ENCODE peak calls at places on chromosomes 1 and 21, in five cellular contexts. L is neuronal stem cell, U is HFF-Myc, B is ovary, Z is left ventricle myocardium inferior. K is an unnamed sample.

GRCh38 chr1:184164529-184164928 is 113.0 kb downstream of the TSEN15 start:
- DNase-seq in B (no peak), U (no peak), L (no peak), Z (peak), K (no peak)

GRCh38 chr1:89725016-89725380 is 92.1 kb downstream of the LRRC8C start:
- DNase-seq in U (no peak), B (no peak), Z (peak), L (no peak), K (peak)

GRCh38 chr1:26570287-26570686 is 40.7 kb downstream of the RPS6KA1 start:
- DNase-seq in B (no peak), U (no peak), Z (no peak), L (no peak), K (no peak)

GRCh38 chr1:229874609-229875008 is 192.4 kb upstream of the GALNT2 start:
- DNase-seq in U (no peak), Z (no peak), B (no peak), L (no peak), K (no peak)

GRCh38 chr1:149997585-149998262 is 12.8 kb downstream of the OTUD7B start:
- DNase-seq in B (no peak), Z (no peak), L (no peak), U (no peak), K (no peak)

GRCh38 chr1:115158181-115158580 is 68.9 kb upstream of the TSPAN2 start:
- DNase-seq in U (no peak), Z (peak), L (no peak), B (peak), K (peak)

GRCh38 chr1:227999056-227999930 is 7.5 kb upstream of the WNT3A start:
- DNase-seq in B (no peak), Z (peak), L (peak), U (peak), K (no peak)

GRCh38 chr1:151062738-151063371 is 2.7 kb downstream of the MLLT11 start:
- DNase-seq in L (no peak), Z (no peak), U (no peak), B (no peak), K (no peak)

GRCh38 chr1:235809949-235810348 is 56.8 kb downstream of the LYST start:
- DNase-seq in B (no peak), U (no peak), L (no peak), Z (no peak), K (no peak)

GRCh38 chr1:220139966-220140365 is 46.0 kb downstream of the IARS2 start:
- DNase-seq in U (no peak), B (no peak), L (no peak), Z (no peak), K (no peak)

GRCh38 chr1:151563376-151563775 is 23.3 kb downstream of the TUFT1 start:
- DNase-seq in U (no peak), Z (no peak), L (no peak), B (no peak), K (no peak)

GRCh38 chr1:150469291-150469690 is 17.9 kb upstream of the TARS2 start:
- DNase-seq in L (no peak), Z (no peak), B (no peak), U (no peak), K (no peak)

GRCh38 chr1:113142791-113143190 is 69.8 kb downstream of the LRIG2 start:
- DNase-seq in Z (no peak), L (no peak), U (no peak), B (no peak), K (no peak)

GRCh38 chr1:242427519-242427918 is 97.0 kb downstream of the PLD5 start:
- DNase-seq in U (no peak), Z (no peak), L (no peak), B (no peak), K (no peak)

GRCh38 chr1:23930861-23931471 is 17.8 kb upstream of the CNR2 start:
- DNase-seq in U (no peak), B (no peak), Z (no peak), L (no peak), K (peak)

GRCh38 chr1:26317612-26318337 is at the start of gene CD52:
- DNase-seq in L (no peak), B (no peak), Z (no peak), U (no peak), K (no peak)

GRCh38 chr1:162371611-162372010 is 5.0 kb downstream of the SPATA46 start:
- DNase-seq in L (no peak), U (no peak), B (no peak), Z (no peak), K (no peak)

GRCh38 chr1:74587888-74588287 is 75.5 kb upstream of the LRRC53 start:
- DNase-seq in B (no peak), L (no peak), Z (no peak), U (no peak), K (no peak)

GRCh38 chr1:231162300-231162969 is 577 bp downstream of the TRIM67 start:
- DNase-seq in U (no peak), B (peak), L (peak), Z (no peak), K (no peak)

GRCh38 chr1:106022312-106022902 is 1034.1 kb upstream of the PRMT6 start:
- DNase-seq in B (no peak), U (no peak), L (no peak), Z (no peak), K (no peak)

GRCh38 chr1:9317072-9317471 is 24.4 kb downstream of the SPSB1 start:
- DNase-seq in B (no peak), U (no peak), Z (no peak), L (no peak), K (no peak)

GRCh38 chr1:235343726-235344125 is 15.4 kb downstream of the GGPS1 start:
- DNase-seq in B (no peak), Z (no peak), L (no peak), U (no peak), K (no peak)

GRCh38 chr21:35071347-35071746 is 22.2 kb upstream of the RUNX1 start:
- DNase-seq in U (no peak), Z (no peak), L (no peak), B (no peak), K (no peak)

GRCh38 chr1:204704794-204705492 is 19.4 kb upstream of the LRRN2 start:
- DNase-seq in L (no peak), Z (no peak), U (no peak), B (no peak), K (no peak)

GRCh38 chr1:13432251-13432650 is 22.0 kb downstream of the PRAMEF20 start:
- DNase-seq in L (no peak), Z (no peak), U (no peak), B (no peak), K (no peak)

GRCh38 chr1:6359568-6360496 is 33.7 kb downstream of the ACOT7 start:
- DNase-seq in Z (peak), L (no peak), B (peak), U (no peak), K (no peak)

GRCh38 chr1:215923129-215923824 is 356.2 kb downstream of the KCTD3 start:
- DNase-seq in L (no peak), B (no peak), Z (no peak), U (no peak), K (no peak)

GRCh38 chr1:207990455-207990854 is 79.5 kb upstream of the CD34 start:
- DNase-seq in B (no peak), L (no peak), U (no peak), Z (no peak), K (no peak)

GRCh38 chr1:185694081-185694480 is 40.1 kb upstream of the HMCN1 start:
- DNase-seq in L (no peak), U (no peak), B (no peak), Z (no peak), K (no peak)

GRCh38 chr1:155379180-155379876 is 58.6 kb downstream of the RUSC1 start:
- DNase-seq in U (no peak), L (no peak), Z (no peak), B (no peak), K (peak)

GRCh38 chr1:1406101-1406820 is 832 bp downstream of the MRPL20 start:
- DNase-seq in U (no peak), L (no peak), B (no peak), Z (no peak), K (no peak)

GRCh38 chr1:180278791-180279432 is 48.8 kb downstream of the LHX4 start:
- DNase-seq in B (no peak), L (no peak), Z (no peak), U (no peak), K (no peak)

GRCh38 chr1:17875171-17875881 is 120.2 kb downstream of the ACTL8 start:
- DNase-seq in L (no peak), U (no peak), Z (no peak), B (no peak), K (peak)

GRCh38 chr1:22410928-22411495 is 40.6 kb upstream of the ZBTB40 start:
- DNase-seq in L (no peak), U (no peak), Z (no peak), B (no peak), K (no peak)

GRCh38 chr1:200035956-200036615 is 8.6 kb downstream of the NR5A2 start:
- DNase-seq in Z (no peak), U (no peak), B (no peak), L (peak), K (no peak)
- H3K4me3 ChIP-seq in Z (peak), U (no peak), B (no peak), L (no peak), K (no peak)

DNA sequence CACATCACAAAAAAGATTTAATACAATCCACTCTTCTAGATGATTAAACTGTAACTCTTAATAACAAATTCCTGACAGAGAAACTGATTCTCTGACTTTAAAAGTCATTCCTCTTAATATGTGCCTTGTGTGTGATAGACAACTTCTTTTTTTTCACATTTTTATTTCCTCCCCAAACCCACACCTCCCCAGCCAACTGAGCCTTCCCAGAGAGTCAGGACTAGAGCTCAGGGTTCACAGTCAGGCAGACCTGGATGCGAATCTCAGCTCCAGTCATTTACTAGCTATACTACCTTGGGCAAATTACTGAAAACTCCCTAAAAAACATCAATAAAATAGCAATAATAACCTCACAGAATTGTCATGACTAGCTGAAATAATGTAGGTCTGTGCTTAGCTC is 14.2 kb downstream of the ATPAF1 start:
- DNase-seq in B (no peak), Z (no peak), U (no peak), L (no peak), K (no peak)
- H3K4me3 ChIP-seq in B (no peak), Z (no peak), U (no peak), L (no peak), K (no peak)

DNA sequence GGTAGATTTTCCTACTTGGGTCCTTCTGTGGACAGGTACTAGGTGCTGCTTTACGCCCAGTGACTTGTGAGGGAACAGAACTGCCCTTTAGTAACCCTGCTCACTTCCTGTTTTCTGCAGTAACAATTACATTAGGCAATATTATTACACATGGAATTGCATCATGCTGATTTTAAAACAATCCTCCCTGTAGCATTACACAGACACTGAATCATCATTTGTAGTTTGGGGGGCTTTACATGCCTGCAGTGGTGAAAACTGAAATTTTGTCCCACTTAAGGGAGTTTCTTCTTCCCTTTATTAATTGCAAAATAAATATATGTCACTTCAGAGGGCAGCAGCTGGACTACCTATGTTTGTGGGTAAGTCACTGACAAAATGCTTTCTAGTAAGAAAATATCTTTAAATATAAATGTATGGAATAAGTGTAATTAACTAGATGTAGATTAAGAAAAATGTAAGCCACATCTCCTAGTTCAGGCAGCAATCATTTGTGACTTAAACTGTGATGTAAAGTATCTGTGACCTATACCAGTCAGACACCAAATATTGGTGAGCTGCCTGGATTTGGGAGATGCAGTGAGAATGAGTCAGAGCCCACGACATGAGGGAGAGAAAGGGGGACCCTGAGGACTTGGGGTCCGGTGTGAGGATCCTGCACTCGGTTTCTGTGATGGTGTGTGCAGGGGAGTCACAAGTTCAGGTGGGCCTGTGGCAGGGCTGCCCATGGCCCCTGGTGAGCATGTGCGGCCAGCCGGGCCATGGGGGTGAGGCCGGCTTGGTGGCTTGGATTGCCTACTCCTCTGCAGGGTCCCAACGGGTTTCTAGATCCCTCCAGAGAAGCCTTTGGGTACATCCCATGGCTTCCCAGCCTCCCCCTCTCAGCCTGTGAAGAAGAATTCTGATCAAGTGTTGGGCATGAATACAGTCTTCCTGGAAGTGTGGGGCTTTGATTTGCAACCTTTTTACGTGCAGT is 19.2 kb upstream of the ABCG1 start:
- DNase-seq in L (no peak), Z (no peak), B (no peak), U (peak), K (peak)
- H3K4me3 ChIP-seq in L (no peak), Z (no peak), B (no peak), U (no peak), K (no peak)

GRCh38 chr1:27574871-27575831 is 28.8 kb downstream of the AHDC1 start:
- DNase-seq in U (no peak), Z (peak), B (peak), L (peak), K (peak)

GRCh38 chr1:27577504-27578188 is 26.3 kb downstream of the AHDC1 start:
- DNase-seq in U (no peak), B (no peak), Z (peak), L (no peak), K (no peak)

GRCh38 chr1:27576846-27577245 is 27.1 kb downstream of the AHDC1 start:
- DNase-seq in Z (peak), B (no peak), L (no peak), U (no peak), K (no peak)

GRCh38 chr1:27574001-27574781 is 29.8 kb downstream of the AHDC1 start:
- DNase-seq in B (no peak), Z (peak), U (no peak), L (no peak), K (no peak)

DNA sequence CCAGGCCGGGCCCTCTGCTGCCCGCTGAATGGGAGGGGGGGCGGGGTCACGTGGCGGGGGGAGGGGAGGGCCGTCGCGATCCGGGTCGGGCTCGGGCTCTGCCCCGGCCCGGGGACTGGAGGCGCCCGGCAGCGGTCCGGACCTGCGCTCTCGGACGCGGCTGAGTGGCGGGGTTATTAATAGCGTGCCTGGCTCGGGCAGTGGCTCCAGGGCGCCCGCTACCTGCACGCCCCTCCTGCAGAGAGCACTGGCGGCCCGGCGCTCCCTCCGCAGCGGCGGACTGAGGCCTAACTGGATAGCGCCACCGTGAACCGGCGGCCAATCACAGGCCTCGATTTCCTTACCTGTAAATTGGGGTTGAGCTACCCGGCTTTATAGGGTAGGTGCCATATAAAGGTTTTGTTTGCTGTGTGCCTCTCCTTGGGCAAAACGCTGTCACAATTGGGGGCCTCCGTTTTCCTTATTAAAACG is 28.0 kb downstream of the AHDC1 start:
- DNase-seq in U (no peak), L (no peak), B (peak), Z (peak), K (no peak)
- H3K4me3 ChIP-seq in U (peak), L (no peak), B (peak), Z (peak), K (peak)

DNA sequence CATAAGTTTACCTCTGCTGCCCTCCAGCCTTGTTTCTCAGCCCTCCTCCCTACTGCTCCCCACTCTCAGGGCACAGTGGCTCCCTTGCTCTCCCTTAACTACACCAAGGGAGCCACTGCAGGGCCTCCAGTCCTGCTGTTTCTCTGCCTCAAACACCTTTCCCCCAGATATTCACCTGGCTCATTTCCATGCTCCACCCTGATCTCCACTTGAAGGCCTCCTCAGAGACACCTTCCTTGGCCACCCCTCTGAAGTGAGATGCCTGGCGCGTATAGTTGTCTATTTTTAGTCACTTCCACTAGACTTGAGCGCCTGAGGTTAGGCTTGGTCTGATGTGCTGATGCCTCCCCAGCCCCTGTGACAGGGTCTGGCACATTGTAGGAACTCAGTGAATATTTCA is 34.9 kb downstream of the SEC16B start:
- DNase-seq in Z (no peak), L (no peak), U (no peak), B (no peak), K (no peak)
- H3K4me3 ChIP-seq in Z (no peak), L (no peak), U (no peak), B (no peak), K (no peak)

DNA sequence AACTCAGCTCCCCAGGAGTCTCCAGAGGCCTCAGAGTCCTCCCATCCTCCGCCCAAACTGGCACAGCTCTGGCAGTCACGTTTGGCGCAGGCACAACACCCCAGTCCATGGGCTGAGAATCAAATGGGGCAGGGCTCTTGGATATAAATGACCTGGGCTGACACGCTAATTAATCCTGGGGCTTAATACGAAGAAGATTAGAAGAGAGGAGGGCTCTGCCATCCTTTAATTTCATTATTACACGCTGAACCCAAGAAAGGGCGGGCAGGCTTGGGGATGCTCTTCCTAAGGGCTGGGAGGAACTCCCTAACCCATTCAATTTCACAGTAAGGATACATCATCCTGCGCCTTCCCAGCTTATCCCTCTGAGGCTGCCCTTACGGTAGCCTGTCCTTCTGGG is 2.4 kb downstream of the GRIK3 start:
- DNase-seq in Z (no peak), U (no peak), L (no peak), B (no peak), K (no peak)
- H3K4me3 ChIP-seq in Z (no peak), U (no peak), L (no peak), B (no peak), K (no peak)

GRCh38 chr1:91582431-91582921 is 81.8 kb downstream of the CDC7 start:
- DNase-seq in U (peak), Z (no peak), B (no peak), L (no peak), K (peak)
- H3K4me3 ChIP-seq in U (no peak), Z (no peak), B (no peak), L (no peak), K (no peak)

GRCh38 chr21:32520885-32521735 is 64.2 kb downstream of the TCP10L start:
- DNase-seq in B (peak), L (no peak), Z (peak), U (peak), K (peak)
- H3K4me3 ChIP-seq in B (no peak), L (no peak), Z (no peak), U (no peak), K (no peak)

GRCh38 chr1:203278087-203278884 is 27.0 kb upstream of the BTG2 start:
- DNase-seq in U (no peak), Z (peak), B (peak), L (no peak), K (peak)

GRCh38 chr1:203281033-203281432 is 24.3 kb upstream of the BTG2 start:
- DNase-seq in L (no peak), Z (no peak), U (no peak), B (no peak), K (no peak)

GRCh38 chr1:203276916-203277535 is 28.3 kb upstream of the BTG2 start:
- DNase-seq in Z (peak), B (peak), U (no peak), L (no peak), K (no peak)

GRCh38 chr1:203280061-203280460 is 25.3 kb upstream of the BTG2 start:
- DNase-seq in Z (no peak), B (no peak), L (no peak), U (no peak), K (no peak)

DNA sequence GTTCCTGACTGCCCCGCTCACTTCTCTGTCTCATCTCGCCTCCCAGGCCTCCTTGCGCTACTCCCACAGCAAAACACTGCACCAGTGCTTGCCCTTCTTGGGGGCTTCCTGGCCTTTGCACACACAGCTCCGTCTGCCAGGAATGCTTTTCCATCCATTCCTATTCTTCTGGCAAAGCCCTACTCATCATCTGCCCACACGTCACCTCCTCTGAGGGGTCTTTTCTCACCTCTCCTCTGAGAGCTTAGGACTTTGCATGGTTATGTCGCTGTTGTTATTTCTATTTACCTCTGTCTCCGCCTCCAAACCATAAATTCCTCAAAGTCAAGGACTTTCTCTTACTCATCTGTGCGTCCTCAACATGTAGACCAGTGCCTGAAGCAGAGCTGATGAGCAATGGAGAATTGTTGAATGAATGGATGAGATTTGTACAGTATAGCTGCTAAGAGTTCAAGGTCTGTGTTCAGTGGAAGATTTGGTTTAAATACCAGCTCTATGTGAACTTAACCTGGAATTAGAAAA is 26.4 kb upstream of the BTG2 start:
- DNase-seq in U (no peak), Z (no peak), L (no peak), B (no peak), K (no peak)
- H3K4me3 ChIP-seq in U (no peak), Z (peak), L (peak), B (no peak), K (peak)